ENCODE peak calls at places on chromosomes 2 and 18, in eight cellular contexts. R is prostate gland, A is HCT116, M is SK-N-SH, Y is suprapubic skin, T is HepG2, X is K562, V is GM12878. F is an unnamed sample.

GRCh38 chr18:9661564-9661963 is 46.5 kb upstream of the RAB31 start:
- DNase-seq in R (no peak), A (no peak), M (peak; percentile 23), Y (no peak), T (no peak), X (peak; percentile 41), V (no peak), F (no peak)

GRCh38 chr18:362914-363295 is 95.1 kb upstream of the THOC1 start:
- DNase-seq in R (no peak), A (no peak), M (no peak), Y (no peak), T (peak; percentile 7), X (no peak), V (no peak), F (no peak)

GRCh38 chr2:96260404-96261260 is 5.2 kb downstream of the TMEM127 start:
- DNase-seq in R (peak; percentile 66), A (peak; percentile 82), M (peak; percentile 81), Y (peak; percentile 76), T (peak; percentile 100), X (peak; percentile 74), V (no peak), F (no peak)

GRCh38 chr2:53594586-53594918 is 173.1 kb upstream of the CHAC2 start:
- DNase-seq in R (no peak), A (no peak), M (no peak), Y (no peak), T (no peak), X (no peak), V (no peak), F (no peak)

GRCh38 chr2:3457524-3458395 is 61.6 kb downstream of the ADI1 start:
- DNase-seq in R (no peak), A (no peak), M (peak; percentile 37), Y (no peak), T (no peak), X (no peak), V (no peak), F (no peak)

GRCh38 chr18:26794210-26795101 is 71.1 kb downstream of the AQP4 start:
- DNase-seq in R (no peak), A (no peak), M (no peak), Y (no peak), T (no peak), X (no peak), V (no peak), F (no peak)

GRCh38 chr2:131046580-131047274 is 46.5 kb downstream of the FAM168B start:
- DNase-seq in R (no peak), A (no peak), M (peak; percentile 84), Y (peak; percentile 50), T (no peak), X (no peak), V (no peak), F (no peak)

GRCh38 chr2:88503771-88504170 is 51.3 kb upstream of the FOXI3 start:
- DNase-seq in R (no peak), A (no peak), M (no peak), Y (no peak), T (no peak), X (no peak), V (no peak), F (no peak)

GRCh38 chr2:38462121-38462634 is 85.1 kb upstream of the ATL2 start:
- DNase-seq in R (peak; percentile 42), A (peak; percentile 94), M (no peak), Y (no peak), T (no peak), X (peak; percentile 62), V (no peak), F (no peak)

GRCh38 chr2:64327510-64328414 is 126.2 kb upstream of the LGALSL start:
- DNase-seq in R (peak; percentile 62), A (no peak), M (peak; percentile 65), Y (no peak), T (no peak), X (no peak), V (peak; percentile 43), F (no peak)

GRCh38 chr2:182946949-182947348 is 80.5 kb upstream of the FRZB start:
- DNase-seq in R (no peak), A (no peak), M (peak; percentile 36), Y (no peak), T (no peak), X (peak; percentile 16), V (no peak), F (no peak)

GRCh38 chr2:240143801-240144648 is 3.6 kb upstream of the OTOS start:
- DNase-seq in R (peak; percentile 40), A (peak; percentile 16), M (peak; percentile 92), Y (no peak), T (peak; percentile 47), X (peak; percentile 72), V (no peak), F (no peak)

GRCh38 chr2:241179894-241180293 is 8.6 kb upstream of the ANO7 start:
- DNase-seq in R (no peak), A (no peak), M (no peak), Y (no peak), T (no peak), X (no peak), V (no peak), F (no peak)

GRCh38 chr18:64712035-64712434 is 563.1 kb upstream of the LINC00305 start:
- DNase-seq in R (no peak), A (no peak), M (no peak), Y (no peak), T (no peak), X (no peak), V (no peak), F (no peak)

GRCh38 chr2:286774-287392 is 1.0 kb downstream of the ALKAL2 start:
- DNase-seq in R (no peak), A (no peak), M (peak; percentile 42), Y (no peak), T (no peak), X (no peak), V (no peak), F (no peak)

GRCh38 chr2:70895249-70895648 is 40.5 kb upstream of the ATP6V1B1 start:
- DNase-seq in R (no peak), A (no peak), M (peak; percentile 6), Y (no peak), T (no peak), X (peak; percentile 1), V (no peak), F (no peak)

GRCh38 chr2:71748227-71748626 is 294.9 kb downstream of the DYSF start:
- DNase-seq in R (no peak), A (no peak), M (no peak), Y (no peak), T (no peak), X (peak; percentile 83), V (no peak), F (no peak)

GRCh38 chr18:10771053-10771709 is 245.4 kb downstream of the NAPG start:
- DNase-seq in R (no peak), A (no peak), M (no peak), Y (no peak), T (no peak), X (no peak), V (peak; percentile 17), F (no peak)

GRCh38 chr18:58847383-58848071 is 17.1 kb upstream of the ZNF532 start:
- DNase-seq in R (no peak), A (no peak), M (no peak), Y (no peak), T (no peak), X (no peak), V (no peak), F (no peak)
- H3K4me1 ChIP-seq in R (no peaks in the 10 kb centered on the region), A (no peaks in the 10 kb centered on the region), M (peaks cover 5% of the 10 kb centered on the region), Y (peaks cover 23% of the 10 kb centered on the region), T (no peaks in the 10 kb centered on the region), X (no peaks in the 10 kb centered on the region), V (peaks cover 3% of the 10 kb centered on the region), F (peaks cover 7% of the 10 kb centered on the region)

GRCh38 chr18:57776767-57777166 is 26.3 kb downstream of the ATP8B1 start:
- DNase-seq in R (no peak), A (no peak), M (no peak), Y (no peak), T (no peak), X (peak; percentile 60), V (no peak), F (no peak)
- TF ChIP-seq POLR2AphosphoS5 in R (no peak), A (no peak), M (no peak), Y (peak; percentile 29), T (no peak), X (peak; percentile 69), V (no peak), F (no peak)

GRCh38 chr2:37453024-37453423 is 108.6 kb downstream of the QPCT start:
- DNase-seq in R (no peak), A (no peak), M (no peak), Y (no peak), T (no peak), X (peak; percentile 24), V (no peak), F (no peak)

GRCh38 chr2:37456479-37456878 is 112.0 kb downstream of the QPCT start:
- DNase-seq in R (no peak), A (no peak), M (no peak), Y (no peak), T (no peak), X (no peak), V (no peak), F (no peak)

GRCh38 chr2:37457401-37457901 is 113.0 kb downstream of the QPCT start:
- DNase-seq in R (no peak), A (no peak), M (no peak), Y (no peak), T (no peak), X (no peak), V (no peak), F (no peak)

GRCh38 chr2:37458133-37458532 is 113.7 kb downstream of the QPCT start:
- DNase-seq in R (no peak), A (no peak), M (no peak), Y (no peak), T (no peak), X (no peak), V (no peak), F (no peak)

GRCh38 chr2:37454851-37455762 is 110.7 kb downstream of the QPCT start:
- DNase-seq in R (no peak), A (no peak), M (no peak), Y (no peak), T (no peak), X (no peak), V (no peak), F (no peak)
- H3K4me1 ChIP-seq in R (no peaks in the 10 kb centered on the region), A (no peaks in the 10 kb centered on the region), M (peaks cover 23% of the 10 kb centered on the region), Y (peaks cover 12% of the 10 kb centered on the region), T (no peaks in the 10 kb centered on the region), X (no peaks in the 10 kb centered on the region), V (no peaks in the 10 kb centered on the region), F (peaks cover 42% of the 10 kb centered on the region)

DNA sequence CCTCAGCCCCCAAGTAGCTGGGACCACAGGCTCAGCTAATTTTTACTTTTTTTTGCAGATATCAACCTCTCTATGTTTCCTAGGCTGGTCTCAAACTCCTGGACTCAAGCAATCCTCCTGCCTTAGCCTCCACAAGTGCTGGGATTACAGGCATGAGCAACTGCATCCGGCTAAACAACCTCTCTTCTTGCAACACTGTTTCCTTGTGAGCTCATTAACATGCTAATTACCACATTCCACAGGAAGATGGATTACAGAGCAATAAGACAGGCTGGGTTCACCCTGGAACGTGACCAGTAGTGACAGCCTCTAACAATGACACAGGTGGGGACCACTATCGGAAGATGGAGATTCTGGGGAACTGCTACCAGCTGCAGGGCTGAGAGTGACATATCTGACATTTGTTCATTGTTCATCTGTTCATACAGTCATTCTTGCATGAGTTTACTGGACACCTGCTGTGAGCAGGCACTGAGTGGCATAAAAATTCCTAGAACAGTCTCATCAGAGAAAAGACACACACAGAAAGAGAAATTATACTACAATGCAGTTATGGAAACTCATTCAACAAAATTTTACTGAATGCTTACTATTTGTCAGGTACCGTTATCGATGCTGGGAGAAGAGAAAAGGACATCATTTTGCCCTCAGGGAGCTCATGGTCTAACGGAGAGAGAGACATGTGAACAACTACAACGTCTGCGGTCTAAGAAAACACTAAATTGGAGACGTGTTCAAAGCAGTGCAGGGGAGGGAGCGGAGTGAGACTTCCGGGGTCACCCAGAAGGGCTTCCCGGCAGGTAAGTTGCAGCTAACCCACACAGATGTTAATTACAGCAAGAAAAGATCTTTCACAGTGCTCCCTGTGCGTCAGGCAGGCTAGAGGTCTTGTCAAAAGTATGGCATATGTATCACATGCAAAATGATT is 37.6 kb downstream of the PROC start:
- DNase-seq in R (no peak), A (no peak), M (no peak), Y (no peak), T (peak; percentile 16), X (no peak), V (no peak), F (no peak)
- TF ChIP-seq POLR2AphosphoS5 in R (no peak), A (no peak), M (no peak), Y (no peak), T (peak; percentile 15), X (no peak), V (no peak), F (no peak)